ENCODE peak calls at places on chromosomes 6 and 20, in five cellular contexts. V is brain microvascular endothelial cell, F is SJSA1, R is mucosa of descending colon, X is ovary. Y is an unnamed sample.

GRCh38 chr6:84399003-84399402 is 171.6 kb upstream of the CEP162 start:
- DNase-seq in X (no peak), V (no peak), F (no peak), R (no peak), Y (no peak)

GRCh38 chr20:38073307-38074010 is 39.9 kb downstream of the RPRD1B start:
- DNase-seq in X (peak), V (peak), F (peak), R (no peak), Y (peak)

GRCh38 chr6:108650781-108651180 is 90.1 kb downstream of the FOXO3 start:
- DNase-seq in X (no peak), F (no peak), V (peak), R (no peak), Y (no peak)

GRCh38 chr20:50283922-50284810 is 93.5 kb downstream of the CEBPB start:
- DNase-seq in R (peak), V (no peak), F (peak), X (no peak), Y (no peak)

GRCh38 chr6:111838749-111839484 is 34.3 kb downstream of the FYN start:
- DNase-seq in R (no peak), F (no peak), V (no peak), X (no peak), Y (no peak)

GRCh38 chr6:27156874-27157460 is 90.5 kb upstream of the PRSS16 start:
- DNase-seq in X (no peak), F (no peak), V (no peak), R (no peak), Y (no peak)

GRCh38 chr20:41178904-41179432 is 41.6 kb downstream of the PLCG1 start:
- DNase-seq in F (no peak), X (peak), R (no peak), V (no peak), Y (no peak)

GRCh38 chr20:23639490-23639958 is 1.8 kb upstream of the CST3 start:
- DNase-seq in F (no peak), V (no peak), X (no peak), R (peak), Y (no peak)

GRCh38 chr6:14017626-14018475 is 93.1 kb downstream of the RNF182 start:
- DNase-seq in F (no peak), V (no peak), R (no peak), X (no peak), Y (no peak)
- H3K4me3 ChIP-seq in F (no peak), V (no peak), R (no peak), X (no peak), Y (no peak)

DNA sequence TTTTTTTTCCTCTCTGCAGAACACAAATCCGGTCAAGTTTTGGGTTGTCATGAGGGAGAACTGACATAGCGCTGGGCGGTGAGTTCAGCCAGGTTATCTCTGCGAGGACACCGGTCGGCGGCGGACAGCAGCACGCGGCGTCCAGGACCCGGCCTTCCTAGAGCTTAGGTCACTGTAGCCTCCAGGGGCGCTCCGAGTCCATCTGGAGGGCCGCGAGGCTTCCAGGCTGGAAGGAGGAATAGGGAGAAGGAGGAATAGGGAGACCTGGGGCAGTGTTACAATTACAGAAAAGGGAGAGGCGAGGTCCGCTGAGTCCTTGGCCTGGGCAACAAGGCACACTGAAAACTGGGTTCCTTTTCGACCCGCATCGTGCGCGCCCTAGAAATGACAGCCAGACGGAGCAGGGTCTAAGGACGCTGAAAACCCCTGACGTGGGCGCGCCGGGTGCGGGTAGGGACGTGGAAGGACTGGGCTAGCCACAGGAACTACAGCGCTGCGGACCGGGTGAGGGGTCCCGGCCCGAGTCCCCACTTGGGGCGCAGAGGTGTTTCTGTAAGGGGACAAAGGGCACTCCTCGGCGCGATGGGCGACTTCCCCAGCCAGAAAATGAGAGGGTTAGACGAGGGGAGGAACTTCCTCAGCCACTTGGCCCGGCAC is 536 bp upstream of the FNDC1 start:
- DNase-seq in F (peak), V (peak), R (peak), X (peak), Y (no peak)
- H3K4me3 ChIP-seq in F (peak), V (peak), R (no peak), X (peak), Y (no peak)

GRCh38 chr6:2842139-2842552 is 483 bp upstream of the SERPINB1 start:
- DNase-seq in X (no peak), V (no peak), R (no peak), F (no peak), Y (no peak)

GRCh38 chr6:2846873-2847224 is 5.2 kb upstream of the SERPINB1 start:
- DNase-seq in R (no peak), X (no peak), V (no peak), F (no peak), Y (no peak)

GRCh38 chr6:2843138-2843740 is 1.6 kb upstream of the SERPINB1 start:
- DNase-seq in F (peak), X (no peak), R (no peak), V (no peak), Y (no peak)

GRCh38 chr6:2848851-2849250 is 7.2 kb upstream of the SERPINB1 start:
- DNase-seq in R (peak), F (no peak), X (no peak), V (no peak), Y (peak)

GRCh38 chr6:2845880-2846208 is 4.2 kb upstream of the SERPINB1 start:
- DNase-seq in R (no peak), F (no peak), X (no peak), V (no peak), Y (no peak)
- H3K4me3 ChIP-seq in R (no peak), F (no peak), X (no peak), V (no peak), Y (no peak)

DNA sequence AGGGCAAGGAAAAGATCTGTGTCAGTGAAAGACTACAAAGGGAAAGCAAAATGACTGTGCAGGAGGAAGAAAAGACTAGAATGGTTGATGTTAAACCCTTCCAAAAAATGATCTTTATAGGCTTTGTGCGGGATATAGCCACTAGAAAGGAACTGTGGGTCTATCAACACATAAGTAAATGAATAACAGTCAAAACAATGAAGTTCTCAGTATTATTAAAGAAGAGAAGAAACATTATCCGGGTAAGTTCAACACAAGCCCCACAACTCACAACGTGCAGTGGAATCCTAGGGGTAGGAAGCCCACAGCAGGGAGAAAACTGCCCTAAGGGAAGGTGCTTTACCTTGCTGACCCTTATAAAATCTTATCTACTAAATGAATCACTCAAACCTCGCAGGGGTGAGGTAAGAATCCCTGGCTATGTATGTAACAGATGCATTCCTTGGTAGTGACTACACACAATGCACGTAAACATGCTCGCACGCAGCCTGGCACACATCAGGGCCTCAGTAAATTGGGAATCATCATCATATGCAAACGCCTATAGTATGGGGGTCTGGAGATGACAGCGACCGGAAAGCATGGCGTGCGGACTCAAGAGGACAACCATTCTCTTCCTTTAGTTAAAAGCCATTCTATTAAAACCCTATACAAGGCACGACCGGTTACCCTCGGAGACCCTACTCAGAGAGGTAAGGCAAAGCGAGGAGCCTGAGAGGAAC is 11.3 kb downstream of the TFAP2A start:
- DNase-seq in X (no peak), R (no peak), F (no peak), V (peak), Y (no peak)
- H3K4me3 ChIP-seq in X (peak), R (no peak), F (peak), V (peak), Y (peak)

GRCh38 chr6:33314943-33315752 is 1.3 kb upstream of the TAPBP start:
- DNase-seq in F (no peak), R (peak), X (peak), V (no peak), Y (no peak)
- H3K4me3 ChIP-seq in F (peak), R (no peak), X (peak), V (peak), Y (no peak)

DNA sequence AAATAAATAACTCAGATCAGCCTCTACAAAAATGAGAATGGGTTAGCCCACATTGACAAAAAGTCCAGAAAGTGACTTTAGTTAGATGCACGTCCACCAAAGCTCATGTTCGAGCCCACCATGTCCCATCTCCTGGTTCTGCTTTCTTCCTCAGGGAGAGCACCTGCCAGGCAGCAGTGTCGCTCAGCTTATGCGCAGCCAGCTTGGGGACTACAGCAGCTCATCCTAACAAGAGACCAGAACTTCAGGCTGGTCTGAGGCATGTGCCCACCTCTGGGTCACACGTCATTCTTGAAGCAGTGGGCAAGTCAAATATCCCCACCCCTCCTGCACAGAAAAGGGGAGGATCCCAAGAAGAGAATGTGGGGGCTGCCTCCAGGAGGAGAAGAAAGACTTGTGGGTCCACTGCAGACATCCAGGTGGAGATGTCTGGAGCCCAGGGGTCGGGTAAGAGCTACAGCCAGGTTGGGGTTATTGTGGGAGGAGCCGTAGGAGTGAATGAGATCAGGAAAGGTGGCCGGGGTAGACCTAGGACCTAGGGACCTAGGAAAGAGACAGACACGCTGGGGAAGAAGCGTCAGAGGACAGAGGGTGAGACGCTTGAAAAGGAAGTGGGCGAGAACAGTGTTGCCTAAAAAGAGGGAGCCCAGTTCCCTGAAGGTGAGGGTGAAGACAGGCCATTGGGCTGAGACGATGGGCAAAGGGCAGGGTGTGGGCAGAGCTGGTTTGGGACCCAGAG is 52.5 kb downstream of the SSR1 start:
- DNase-seq in R (peak), V (no peak), X (no peak), F (no peak), Y (no peak)
- H3K4me3 ChIP-seq in R (no peak), V (peak), X (peak), F (peak), Y (peak)

GRCh38 chr6:82953871-82954270 is 111.8 kb downstream of the UBE3D start:
- DNase-seq in F (no peak), R (no peak), V (peak), X (no peak), Y (no peak)

GRCh38 chr6:82954937-82955577 is 110.6 kb downstream of the UBE3D start:
- DNase-seq in F (peak), R (no peak), V (peak), X (no peak), Y (no peak)

GRCh38 chr6:82955841-82956240 is 109.8 kb downstream of the UBE3D start:
- DNase-seq in R (no peak), V (peak), F (peak), X (no peak), Y (no peak)

GRCh38 chr6:82951935-82952334 is 113.7 kb downstream of the UBE3D start:
- DNase-seq in X (no peak), R (no peak), V (no peak), F (no peak), Y (no peak)

GRCh38 chr6:82954351-82954750 is 111.3 kb downstream of the UBE3D start:
- DNase-seq in X (no peak), F (no peak), V (no peak), R (no peak), Y (no peak)
- H3K4me3 ChIP-seq in X (no peak), F (no peak), V (no peak), R (no peak), Y (no peak)

DNA sequence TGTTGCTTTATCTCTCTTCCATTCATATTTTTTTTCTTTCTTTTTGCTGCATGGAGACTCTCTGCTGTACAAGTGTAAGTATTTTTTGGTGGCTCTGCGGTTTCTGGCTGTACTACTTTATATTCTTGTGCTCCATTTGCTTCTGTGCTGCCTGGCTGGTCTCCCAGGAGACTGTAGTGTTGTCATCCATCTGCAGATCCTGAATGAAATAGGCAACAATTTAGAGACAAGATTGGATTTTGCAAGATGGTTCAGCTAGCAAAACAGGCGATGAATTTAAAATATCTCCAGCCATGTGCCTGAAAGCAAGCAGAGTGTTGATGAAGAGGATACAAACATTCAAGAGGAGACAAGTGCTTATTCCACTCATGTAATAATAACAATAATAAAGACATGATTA is 75.1 kb upstream of the SCGN start:
- DNase-seq in R (no peak), X (no peak), V (no peak), F (no peak), Y (no peak)
- H3K4me3 ChIP-seq in R (no peak), X (no peak), V (no peak), F (no peak), Y (no peak)

GRCh38 chr6:21996425-21997207 is 300.2 kb downstream of the PRL start:
- DNase-seq in F (no peak), V (no peak), R (no peak), X (no peak), Y (no peak)

GRCh38 chr6:21995318-21995717 is 301.5 kb downstream of the PRL start:
- DNase-seq in F (no peak), X (no peak), R (no peak), V (no peak), Y (no peak)

GRCh38 chr6:21999012-21999528 is 297.8 kb downstream of the PRL start:
- DNase-seq in R (no peak), V (peak), X (no peak), F (peak), Y (no peak)

GRCh38 chr6:21998539-21998938 is 298.3 kb downstream of the PRL start:
- DNase-seq in R (no peak), X (no peak), V (no peak), F (no peak), Y (no peak)

DNA sequence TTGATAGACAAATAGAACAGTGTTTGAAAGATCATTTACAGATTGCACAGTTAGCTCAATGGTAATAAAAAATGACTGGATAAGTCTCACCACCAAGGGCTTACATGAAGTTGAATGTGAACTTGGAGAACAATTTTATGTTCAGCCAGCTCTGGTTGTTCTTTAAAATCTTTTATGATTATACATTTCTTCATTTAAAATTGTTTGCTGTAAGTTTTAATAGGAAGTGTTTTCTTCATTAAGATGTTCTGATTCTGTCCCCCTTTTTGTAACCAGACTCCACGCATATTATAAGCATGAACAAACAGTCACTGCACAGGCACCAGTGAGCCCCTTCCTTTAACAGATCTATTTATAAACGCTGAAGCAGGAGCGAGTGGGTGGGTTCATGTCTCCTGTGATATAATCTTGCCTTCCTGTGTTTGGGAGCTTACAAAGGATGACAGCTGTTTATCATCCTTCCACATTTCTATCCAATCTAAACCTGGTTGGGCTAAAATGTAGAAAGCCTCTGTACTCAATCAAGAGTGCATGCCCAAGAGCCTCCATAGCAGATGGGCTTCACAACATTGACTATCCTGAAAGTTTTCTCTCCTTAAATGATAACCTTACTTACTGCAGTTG is 299.3 kb downstream of the PRL start:
- DNase-seq in X (no peak), F (no peak), V (no peak), R (no peak), Y (no peak)
- H3K4me3 ChIP-seq in X (no peak), F (no peak), V (no peak), R (no peak), Y (no peak)

Y was measured in CD4-positive, alpha-beta memory T cell.